ENCODE peak calls at places on chromosomes 16 and 17, in four cellular contexts. One of them, this sample, is unnamed.

GRCh38 chr17:27430882-27431491 is 25.3 kb upstream of the KSR1 start:
- DNase-seq in fibroblast of mammary gland: peak
- DNase-seq in SJSA1: peak
- DNase-seq in HCT116: peak
- DNase-seq in this sample: peak

GRCh38 chr17:80256034-80256350 is 4.7 kb upstream of the RNF213 start:
- DNase-seq in fibroblast of mammary gland: no peak
- DNase-seq in SJSA1: peak
- DNase-seq in HCT116: no peak
- DNase-seq in this sample: no peak

GRCh38 chr17:58811301-58811700 is 55.6 kb downstream of the PPM1E start:
- DNase-seq in fibroblast of mammary gland: peak
- DNase-seq in HCT116: no peak
- DNase-seq in SJSA1: no peak
- DNase-seq in this sample: no peak

GRCh38 chr17:74963656-74964055 is 8.9 kb downstream of the HID1 start:
- DNase-seq in HCT116: no peak
- DNase-seq in SJSA1: peak
- DNase-seq in fibroblast of mammary gland: no peak
- DNase-seq in this sample: no peak

GRCh38 chr16:85390511-85391174 is 222.5 kb upstream of the GSE1 start:
- DNase-seq in SJSA1: peak
- DNase-seq in HCT116: peak
- DNase-seq in fibroblast of mammary gland: peak
- DNase-seq in this sample: peak

GRCh38 chr16:88836791-88837190 is 20.0 kb downstream of the GALNS start:
- DNase-seq in SJSA1: no peak
- DNase-seq in fibroblast of mammary gland: no peak
- DNase-seq in HCT116: no peak
- DNase-seq in this sample: no peak

GRCh38 chr16:57845115-57845514 is 42.8 kb upstream of the KIFC3 start:
- DNase-seq in SJSA1: no peak
- DNase-seq in fibroblast of mammary gland: no peak
- DNase-seq in HCT116: no peak
- DNase-seq in this sample: no peak

GRCh38 chr16:57624044-57624688 is 4.3 kb upstream of the ADGRG1 start:
- DNase-seq in SJSA1: no peak
- DNase-seq in HCT116: no peak
- DNase-seq in fibroblast of mammary gland: no peak
- DNase-seq in this sample: peak

GRCh38 chr17:44921122-44921882 is 6.0 kb upstream of the GFAP start:
- DNase-seq in fibroblast of mammary gland: peak
- DNase-seq in HCT116: no peak
- DNase-seq in SJSA1: no peak
- DNase-seq in this sample: no peak

GRCh38 chr17:30580916-30581315 is 103.7 kb downstream of the GOSR1 start:
- DNase-seq in HCT116: no peak
- DNase-seq in SJSA1: no peak
- DNase-seq in fibroblast of mammary gland: peak
- DNase-seq in this sample: no peak

GRCh38 chr16:31537362-31537921 is 9.7 kb downstream of the AHSP start:
- DNase-seq in fibroblast of mammary gland: no peak
- DNase-seq in HCT116: no peak
- DNase-seq in SJSA1: no peak
- DNase-seq in this sample: no peak

GRCh38 chr16:85681255-85681654 is 7.5 kb downstream of the GINS2 start:
- DNase-seq in HCT116: no peak
- DNase-seq in fibroblast of mammary gland: no peak
- DNase-seq in SJSA1: no peak
- DNase-seq in this sample: no peak

GRCh38 chr17:43224146-43224705 is 4.2 kb downstream of the CCDC200 start:
- DNase-seq in SJSA1: peak
- DNase-seq in HCT116: no peak
- DNase-seq in fibroblast of mammary gland: no peak
- DNase-seq in this sample: no peak

GRCh38 chr17:70114405-70114804 is 39.4 kb downstream of the KCNJ16 start:
- DNase-seq in fibroblast of mammary gland: no peak
- DNase-seq in SJSA1: no peak
- DNase-seq in HCT116: no peak
- DNase-seq in this sample: no peak
- H3K4me3 ChIP-seq in fibroblast of mammary gland: no peak
- H3K4me3 ChIP-seq in SJSA1: no peak
- H3K4me3 ChIP-seq in HCT116: no peak
- H3K4me3 ChIP-seq in this sample: no peak

GRCh38 chr17:17782425-17783120 is 54.2 kb downstream of the SREBF1 start:
- DNase-seq in HCT116: no peak
- DNase-seq in SJSA1: no peak
- DNase-seq in fibroblast of mammary gland: no peak
- DNase-seq in this sample: no peak

GRCh38 chr17:17783121-17783824 is 53.5 kb downstream of the SREBF1 start:
- DNase-seq in SJSA1: no peak
- DNase-seq in HCT116: no peak
- DNase-seq in fibroblast of mammary gland: peak
- DNase-seq in this sample: no peak

GRCh38 chr17:17785407-17785806 is 51.4 kb downstream of the SREBF1 start:
- DNase-seq in HCT116: no peak
- DNase-seq in SJSA1: no peak
- DNase-seq in fibroblast of mammary gland: no peak
- DNase-seq in this sample: no peak

GRCh38 chr17:17783825-17784598 is 52.8 kb downstream of the SREBF1 start:
- DNase-seq in fibroblast of mammary gland: peak
- DNase-seq in SJSA1: no peak
- DNase-seq in HCT116: no peak
- DNase-seq in this sample: peak

GRCh38 chr17:17784599-17785264 is 52.1 kb downstream of the SREBF1 start:
- DNase-seq in SJSA1: no peak
- DNase-seq in fibroblast of mammary gland: no peak
- DNase-seq in HCT116: no peak
- DNase-seq in this sample: no peak
- H3K4me3 ChIP-seq in SJSA1: no peak
- H3K4me3 ChIP-seq in fibroblast of mammary gland: no peak
- H3K4me3 ChIP-seq in HCT116: no peak
- H3K4me3 ChIP-seq in this sample: no peak

DNA sequence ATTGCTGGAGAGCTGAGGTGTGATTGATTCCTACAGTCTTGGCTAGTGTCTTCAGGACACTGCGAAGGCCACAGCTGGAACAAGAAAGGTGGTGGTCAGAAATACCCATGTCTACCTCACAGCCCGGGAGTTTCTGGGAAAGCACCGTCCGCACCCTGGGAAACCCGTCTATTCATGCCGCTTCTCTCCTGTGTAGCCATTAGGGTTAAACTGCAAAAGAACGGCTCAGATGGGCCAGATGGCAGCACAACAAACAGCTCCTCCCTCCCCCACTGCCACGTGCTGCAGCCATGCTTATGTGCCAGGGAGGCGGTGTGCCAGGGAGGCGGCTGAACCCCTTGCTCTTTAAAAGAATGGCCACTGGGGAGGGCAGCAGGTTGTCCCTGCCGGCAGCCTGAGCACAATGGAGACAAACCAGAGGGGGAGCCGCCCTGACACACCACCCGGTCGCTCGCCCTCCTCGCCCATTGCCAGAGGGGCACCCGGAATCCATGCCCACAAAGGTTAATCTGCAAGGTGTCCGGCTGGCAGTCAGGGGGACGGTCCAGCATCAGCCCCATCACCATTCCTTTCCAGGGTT is 65.2 kb downstream of the CYTH1 start:
- DNase-seq in fibroblast of mammary gland: peak
- DNase-seq in SJSA1: no peak
- DNase-seq in HCT116: no peak
- DNase-seq in this sample: peak
- H3K4me3 ChIP-seq in fibroblast of mammary gland: peak
- H3K4me3 ChIP-seq in SJSA1: peak
- H3K4me3 ChIP-seq in HCT116: no peak
- H3K4me3 ChIP-seq in this sample: peak

GRCh38 chr17:62675260-62675659 is 47.8 kb downstream of the MRC2 start:
- DNase-seq in SJSA1: no peak
- DNase-seq in HCT116: no peak
- DNase-seq in fibroblast of mammary gland: no peak
- DNase-seq in this sample: peak

GRCh38 chr17:62674841-62675240 is 47.4 kb downstream of the MRC2 start:
- DNase-seq in fibroblast of mammary gland: no peak
- DNase-seq in HCT116: no peak
- DNase-seq in SJSA1: no peak
- DNase-seq in this sample: no peak

GRCh38 chr17:62676952-62677596 is 49.6 kb downstream of the MRC2 start:
- DNase-seq in HCT116: no peak
- DNase-seq in SJSA1: no peak
- DNase-seq in fibroblast of mammary gland: no peak
- DNase-seq in this sample: no peak

GRCh38 chr17:62675701-62676100 is 48.2 kb downstream of the MRC2 start:
- DNase-seq in HCT116: no peak
- DNase-seq in fibroblast of mammary gland: no peak
- DNase-seq in SJSA1: no peak
- DNase-seq in this sample: no peak

GRCh38 chr17:62676231-62676943 is 48.9 kb downstream of the MRC2 start:
- DNase-seq in fibroblast of mammary gland: no peak
- DNase-seq in HCT116: no peak
- DNase-seq in SJSA1: no peak
- DNase-seq in this sample: no peak
- H3K4me3 ChIP-seq in fibroblast of mammary gland: no peak
- H3K4me3 ChIP-seq in HCT116: no peak
- H3K4me3 ChIP-seq in SJSA1: no peak
- H3K4me3 ChIP-seq in this sample: no peak

GRCh38 chr17:39573447-39574298 is 34.0 kb downstream of the NEUROD2 start:
- DNase-seq in fibroblast of mammary gland: peak
- DNase-seq in SJSA1: peak
- DNase-seq in HCT116: peak
- DNase-seq in this sample: peak
- H3K4me3 ChIP-seq in fibroblast of mammary gland: peak
- H3K4me3 ChIP-seq in SJSA1: peak
- H3K4me3 ChIP-seq in HCT116: peak
- H3K4me3 ChIP-seq in this sample: peak

GRCh38 chr17:81867952-81868673 is 3.0 kb downstream of the ARHGDIA start:
- DNase-seq in HCT116: peak
- DNase-seq in fibroblast of mammary gland: no peak
- DNase-seq in SJSA1: no peak
- DNase-seq in this sample: peak

GRCh38 chr17:81867123-81867951 is 3.8 kb downstream of the ARHGDIA start:
- DNase-seq in fibroblast of mammary gland: peak
- DNase-seq in SJSA1: no peak
- DNase-seq in HCT116: no peak
- DNase-seq in this sample: peak

GRCh38 chr17:81865733-81866439 is 5.3 kb downstream of the ARHGDIA start:
- DNase-seq in fibroblast of mammary gland: peak
- DNase-seq in SJSA1: no peak
- DNase-seq in HCT116: no peak
- DNase-seq in this sample: peak

GRCh38 chr17:81865358-81865732 is 5.0 kb upstream of the P4HB start:
- DNase-seq in HCT116: no peak
- DNase-seq in fibroblast of mammary gland: no peak
- DNase-seq in SJSA1: no peak
- DNase-seq in this sample: no peak

GRCh38 chr17:81866440-81867122 is 4.6 kb downstream of the ARHGDIA start:
- DNase-seq in fibroblast of mammary gland: peak
- DNase-seq in SJSA1: no peak
- DNase-seq in HCT116: no peak
- DNase-seq in this sample: peak
- H3K4me3 ChIP-seq in fibroblast of mammary gland: no peak
- H3K4me3 ChIP-seq in SJSA1: no peak
- H3K4me3 ChIP-seq in HCT116: no peak
- H3K4me3 ChIP-seq in this sample: no peak